ENCODE peak calls at places on chromosome 19, in five cellular contexts. J, D, U, T and V are unnamed samples.

GRCh38 chr19:2867025-2867991 is at the start of gene ZNF556:
- DNase-seq in J (peak; percentile 14), T (no peak), D (no peak), U (peak; percentile 72), V (no peak)

GRCh38 chr19:7831452-7831851 is 1.4 kb downstream of the EVI5L start:
- DNase-seq in D (peak; percentile 51), J (no peak), U (peak; percentile 47), T (no peak), V (no peak)

GRCh38 chr19:51181913-51182419 is 39.9 kb downstream of the SIGLEC7 start:
- DNase-seq in U (no peak), T (no peak), J (no peak), D (no peak), V (no peak)

GRCh38 chr19:42466521-42467436 is 24.0 kb upstream of the CXCL17 start:
- DNase-seq in T (no peak), U (peak; percentile 79), J (peak; percentile 26), D (no peak), V (no peak)

GRCh38 chr19:49231389-49231788 is 73.8 kb downstream of the TRPM4 start:
- DNase-seq in T (no peak), U (no peak), D (no peak), J (peak; percentile 93), V (no peak)

GRCh38 chr19:35166100-35167063 is 11.8 kb downstream of the FXYD5 start:
- DNase-seq in J (no peak), U (no peak), D (no peak), T (no peak), V (no peak)

GRCh38 chr19:19591133-19591825 is 27.2 kb downstream of the PBX4 start:
- DNase-seq in U (no peak), J (peak; percentile 88), T (peak; percentile 51), D (no peak), V (no peak)

GRCh38 chr19:41226874-41227390 is 7.9 kb downstream of the AXL start:
- DNase-seq in U (no peak), T (no peak), J (no peak), D (no peak), V (no peak)

GRCh38 chr19:40322271-40322610 is 26.0 kb downstream of the C19orf47 start:
- DNase-seq in D (no peak), U (no peak), J (no peak), T (no peak), V (no peak)

GRCh38 chr19:39212377-39212742 is 8.3 kb upstream of the SYCN start:
- DNase-seq in U (peak; percentile 62), J (peak; percentile 48), T (peak; percentile 80), D (peak; percentile 40), V (no peak)

GRCh38 chr19:55447421-55448174 is 4.5 kb upstream of the SHISA7 start:
- DNase-seq in D (no peak), J (no peak), T (no peak), U (no peak), V (no peak)

GRCh38 chr19:11535792-11536595 is 2.7 kb upstream of the CNN1 start:
- DNase-seq in T (peak; percentile 95), U (peak; percentile 93), D (peak; percentile 97), J (peak; percentile 95), V (peak; percentile 96)

GRCh38 chr19:35754365-35755139 is 2.3 kb downstream of the HSPB6 start:
- DNase-seq in D (no peak), T (no peak), J (no peak), U (no peak), V (no peak)

GRCh38 chr19:45862271-45862563 is 730 bp downstream of the SYMPK start:
- DNase-seq in U (no peak), D (no peak), T (peak; percentile 43), J (no peak), V (no peak)

GRCh38 chr19:1249298-1249989 is 1.1 kb downstream of the MIDN start:
- DNase-seq in T (peak; percentile 97), D (peak; percentile 96), U (peak; percentile 96), J (peak; percentile 96), V (peak; percentile 98)

GRCh38 chr19:48969276-48970138 is 4.4 kb downstream of the FTL start:
- DNase-seq in U (peak; percentile 79), J (peak; percentile 49), D (no peak), T (peak; percentile 84), V (no peak)

GRCh38 chr19:51521796-51522195 is 9.7 kb downstream of the SIGLEC6 start:
- DNase-seq in T (no peak), D (no peak), U (no peak), J (no peak), V (no peak)

GRCh38 chr19:50882188-50882587 is 8.9 kb downstream of the KLK2 start:
- DNase-seq in D (no peak), U (no peak), T (no peak), J (no peak), V (no peak)

GRCh38 chr19:47226426-47227346 is 4.3 kb downstream of the BBC3 start:
- DNase-seq in U (peak; percentile 93), J (peak; percentile 95), T (peak; percentile 94), D (peak; percentile 53), V (no peak)

GRCh38 chr19:39927076-39927475 is 7.4 kb downstream of the FCGBP start:
- DNase-seq in U (no peak), T (no peak), J (no peak), D (no peak), V (peak; percentile 82)

GRCh38 chr19:35416331-35416730 is 31.7 kb upstream of the FFAR2 start:
- DNase-seq in D (no peak), J (no peak), U (no peak), T (no peak), V (no peak)

GRCh38 chr19:19544257-19545127 is 6.4 kb downstream of the CILP2 start:
- DNase-seq in T (no peak), D (no peak), J (no peak), U (no peak), V (no peak)

GRCh38 chr19:39864118-39864517 is 17.9 kb upstream of the FBL start:
- DNase-seq in T (no peak), U (no peak), J (no peak), D (no peak), V (no peak)

GRCh38 chr19:676343-677105 is at the start of gene FSTL3:
- DNase-seq in U (no peak), D (no peak), T (no peak), J (no peak), V (peak; percentile 84)

GRCh38 chr19:42762782-42763181 is 2.7 kb downstream of the PSG8 start:
- DNase-seq in D (no peak), U (no peak), T (no peak), J (no peak), V (no peak)

GRCh38 chr19:57830071-57830602 is at the start of gene ZNF587B:
- DNase-seq in J (no peak), T (peak; percentile 81), D (peak; percentile 84), U (peak; percentile 19), V (peak; percentile 91)

GRCh38 chr19:27776020-27776419 is 1436.9 kb downstream of the UQCRFS1 start:
- DNase-seq in D (no peak), T (no peak), U (peak; percentile 37), J (no peak), V (peak; percentile 60)

GRCh38 chr19:58519087-58519354 is 589 bp downstream of the ZBTB45 start:
- DNase-seq in J (peak; percentile 67), U (peak; percentile 76), D (peak; percentile 74), T (no peak), V (peak; percentile 89)

GRCh38 chr19:887072-887471 is 5.9 kb downstream of the MED16 start:
- DNase-seq in D (no peak), T (no peak), J (no peak), U (no peak), V (no peak)

GRCh38 chr19:14530005-14530348 is 583 bp downstream of the TECR start:
- DNase-seq in T (peak; percentile 87), U (peak; percentile 32), D (no peak), J (peak; percentile 42), V (no peak)
- TF ChIP-seq CTCF in T (no peak), U (no peak), D (no peak), J (no peak), V (no peak)

GRCh38 chr19:4589579-4590410 is 30.3 kb upstream of the SEMA6B start:
- DNase-seq in J (peak; percentile 46), U (peak; percentile 58), D (peak; percentile 56), T (no peak), V (no peak)
- TF ChIP-seq CTCF in J (peak; percentile 66), U (peak; percentile 74), D (peak; percentile 53), T (no peak), V (peak; percentile 30)

GRCh38 chr19:44069415-44069814 is 2.5 kb upstream of the ZNF284 start:
- DNase-seq in T (no peak), U (no peak), D (no peak), J (no peak), V (no peak)

GRCh38 chr19:44076325-44076724 is 4.4 kb downstream of the ZNF284 start:
- DNase-seq in D (no peak), T (no peak), U (no peak), J (no peak), V (no peak)

GRCh38 chr19:44071824-44072542 is at the start of gene ZNF284:
- DNase-seq in T (peak; percentile 93), U (no peak), J (peak; percentile 71), D (peak; percentile 74), V (peak; percentile 92)

DNA sequence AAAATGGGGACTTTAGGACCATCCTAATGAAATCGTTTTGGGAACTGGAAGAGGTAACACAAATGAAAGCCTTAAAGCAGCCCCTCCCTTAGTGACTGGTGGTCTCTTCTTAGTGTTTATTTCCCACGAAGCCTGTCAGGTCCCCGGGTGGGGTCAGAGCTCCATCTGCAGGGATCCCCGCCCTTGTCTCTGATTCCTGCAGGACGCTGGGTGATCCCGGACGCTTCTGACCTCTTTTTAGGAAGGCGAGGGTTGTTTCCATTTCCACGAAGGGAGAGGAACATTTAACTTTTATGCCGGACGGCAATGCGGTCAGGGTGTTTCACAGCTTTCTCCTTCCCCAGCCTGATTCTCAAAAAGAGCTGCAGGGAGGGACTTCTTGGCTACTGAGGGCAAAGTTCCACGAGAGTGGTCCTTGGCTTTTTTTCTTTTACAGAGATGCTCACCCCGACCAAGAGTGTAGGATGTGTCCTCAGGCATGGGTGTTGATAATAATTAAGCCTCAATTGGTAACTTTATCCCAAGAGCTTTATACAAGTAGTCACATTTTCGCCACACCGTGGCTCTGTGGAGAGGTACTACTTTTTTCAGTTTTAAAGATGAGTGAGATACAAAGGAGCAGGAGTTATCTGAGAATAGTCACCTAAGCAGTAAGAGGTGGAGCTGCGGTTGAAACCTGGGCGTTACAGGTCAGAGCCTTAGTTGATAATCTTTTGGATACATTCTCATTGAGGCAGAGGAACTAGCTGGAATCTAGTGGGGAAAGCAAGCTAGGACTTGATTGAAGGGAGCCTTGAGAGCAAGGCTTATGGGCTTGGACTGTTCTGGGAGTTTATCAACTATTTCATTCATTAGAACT is 813 bp downstream of the ZNF284 start:
- DNase-seq in U (no peak), J (no peak), D (no peak), T (no peak), V (no peak)
- TF ChIP-seq CTCF in U (no peak), J (no peak), D (no peak), T (no peak), V (no peak)

DNA sequence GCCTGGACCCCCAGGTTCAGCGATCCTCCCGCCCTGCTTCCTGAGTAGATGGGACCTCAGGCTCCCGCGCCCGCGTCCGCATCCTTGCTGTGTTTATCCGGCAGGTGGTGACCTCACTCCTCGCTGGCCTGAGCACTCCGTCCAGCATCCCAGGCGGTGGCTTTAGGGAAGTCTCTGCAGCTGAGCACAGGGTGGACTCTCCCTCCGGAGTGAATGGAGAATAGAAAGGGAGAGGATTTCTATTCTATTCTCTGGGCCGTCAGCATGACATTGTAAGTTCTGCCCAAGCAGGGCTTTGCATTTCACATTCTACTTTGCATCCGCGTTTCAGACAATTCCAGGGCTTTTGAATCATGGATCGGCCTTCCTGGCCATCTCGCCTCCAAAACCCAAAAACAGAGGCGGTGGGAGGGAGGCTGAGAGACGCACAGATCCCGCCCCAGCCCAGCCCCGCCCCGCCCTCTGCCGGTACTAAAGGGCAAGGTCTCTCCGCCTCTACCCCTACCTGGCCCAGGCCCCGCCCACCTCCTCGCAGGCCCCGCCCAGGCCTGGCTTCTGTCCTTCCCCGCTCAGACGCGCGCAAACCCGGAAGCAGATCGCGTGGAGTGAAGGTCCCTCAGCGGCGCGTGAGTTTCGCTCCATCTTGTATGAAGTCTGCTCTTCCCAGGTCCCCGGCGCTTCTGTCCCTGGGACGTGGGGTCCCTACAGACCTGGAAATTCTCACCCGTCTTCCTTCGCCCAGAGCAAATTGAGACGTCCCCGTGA is at the start of gene ZNF525:
- DNase-seq in T (peak; percentile 99), U (peak; percentile 93), J (peak; percentile 95), D (peak; percentile 80), V (peak; percentile 94)
- TF ChIP-seq CTCF in T (peak; percentile 47), U (peak; percentile 23), J (peak; percentile 36), D (peak; percentile 55), V (peak; percentile 30)